ENCODE peak calls at places on chromosomes 7 and 10, in eight cellular contexts. W is ovary, X is tibial nerve, S is upper lobe of left lung, M is K562, P is sigmoid colon, D is suprapubic skin, E is transverse colon. L is an unnamed sample. For H3K36me3, the result is how much of the 10 kb centered on the place peaks cover.

GRCh38 chr10:100174699-100175677 is 10.8 kb downstream of the ERLIN1 start:
- DNase-seq in W (no peak), X (no peak), S (no peak), M (no peak), P (no peak), D (no peak), E (no peak), L (no peak)

GRCh38 chr10:133520193-133520738 is 6.9 kb upstream of the CYP2E1 start:
- DNase-seq in W (peak), X (peak), S (peak), M (peak), P (peak), D (peak), E (peak), L (peak)

GRCh38 chr7:26420600-26420999 is 128.9 kb downstream of the SNX10 start:
- DNase-seq in W (no peak), X (no peak), S (no peak), M (no peak), P (no peak), D (no peak), E (no peak), L (no peak)

GRCh38 chr7:92976931-92977330 is 140.6 kb upstream of the CDK6 start:
- DNase-seq in W (no peak), X (no peak), S (no peak), M (no peak), P (no peak), D (no peak), E (no peak), L (no peak)

GRCh38 chr7:151233111-151233701 is 923 bp downstream of the CHPF2 start:
- DNase-seq in W (no peak), X (no peak), S (peak), M (peak), P (peak), D (peak), E (no peak), L (peak)

GRCh38 chr10:266974-267425 is 131.7 kb downstream of the ZMYND11 start:
- DNase-seq in W (no peak), X (no peak), S (no peak), M (no peak), P (no peak), D (no peak), E (no peak), L (no peak)

GRCh38 chr10:125514206-125515162 is 168.5 kb downstream of the TEX36 start:
- DNase-seq in W (no peak), X (no peak), S (no peak), M (no peak), P (no peak), D (no peak), E (no peak), L (no peak)

GRCh38 chr7:136294977-136295376 is 317.8 kb upstream of the MTPN start:
- DNase-seq in W (no peak), X (no peak), S (no peak), M (no peak), P (no peak), D (no peak), E (no peak), L (no peak)

GRCh38 chr7:27579565-27579964 is 83.1 kb downstream of the HIBADH start:
- DNase-seq in W (no peak), X (no peak), S (no peak), M (no peak), P (no peak), D (no peak), E (no peak), L (no peak)

GRCh38 chr10:25707976-25708671 is 225.9 kb upstream of the MYO3A start:
- DNase-seq in W (no peak), X (no peak), S (no peak), M (no peak), P (no peak), D (no peak), E (no peak), L (no peak)

GRCh38 chr10:110505130-110505815 is 7.6 kb downstream of the DUSP5 start:
- DNase-seq in W (no peak), X (no peak), S (peak), M (no peak), P (no peak), D (peak), E (no peak), L (no peak)

GRCh38 chr10:29849434-29849833 is 210.0 kb downstream of the JCAD start:
- DNase-seq in W (no peak), X (no peak), S (no peak), M (no peak), P (no peak), D (no peak), E (no peak), L (no peak)

GRCh38 chr10:53108317-53108934 is 335.8 kb upstream of the MBL2 start:
- DNase-seq in W (no peak), X (no peak), S (no peak), M (no peak), P (no peak), D (no peak), E (no peak), L (no peak)

GRCh38 chr10:35005868-35006267 is 84.3 kb downstream of the CUL2 start:
- DNase-seq in W (no peak), X (no peak), S (no peak), M (no peak), P (no peak), D (no peak), E (no peak), L (no peak)

GRCh38 chr7:82017334-82017943 is 247.6 kb upstream of the HGF start:
- DNase-seq in W (no peak), X (no peak), S (no peak), M (no peak), P (no peak), D (no peak), E (no peak), L (no peak)

GRCh38 chr10:132556994-132557441 is 19.4 kb downstream of the INPP5A start:
- DNase-seq in W (no peak), X (no peak), S (no peak), M (no peak), P (peak), D (no peak), E (no peak), L (no peak)

GRCh38 chr7:139999516-139999915 is 63.2 kb downstream of the PARP12 start:
- DNase-seq in W (no peak), X (no peak), S (no peak), M (no peak), P (no peak), D (no peak), E (no peak), L (no peak)

GRCh38 chr10:103551619-103552602 is 58.4 kb downstream of the NEURL1 start:
- DNase-seq in W (no peak), X (peak), S (peak), M (no peak), P (peak), D (no peak), E (no peak), L (no peak)

GRCh38 chr10:93995598-93996271 is 2.0 kb downstream of the PLCE1 start:
- DNase-seq in W (no peak), X (no peak), S (no peak), M (no peak), P (no peak), D (no peak), E (no peak), L (no peak)

GRCh38 chr10:29767958-29768357 is 133.2 kb upstream of the SVIL start:
- DNase-seq in W (no peak), X (no peak), S (no peak), M (no peak), P (no peak), D (no peak), E (no peak), L (no peak)

GRCh38 chr7:118590107-118590506 is 365.6 kb downstream of the ANKRD7 start:
- DNase-seq in W (no peak), X (no peak), S (no peak), M (no peak), P (no peak), D (no peak), E (no peak), L (no peak)

GRCh38 chr10:71740069-71740468 is 20.5 kb upstream of the C10orf105 start:
- DNase-seq in W (no peak), X (peak), S (peak), M (no peak), P (no peak), D (no peak), E (peak), L (no peak)

GRCh38 chr7:51256244-51256781 is 60.3 kb downstream of the COBL start:
- DNase-seq in W (no peak), X (no peak), S (no peak), M (no peak), P (no peak), D (no peak), E (peak), L (no peak)

GRCh38 chr10:23310443-23310842 is 34.2 kb downstream of the C10orf67 start:
- DNase-seq in W (no peak), X (no peak), S (no peak), M (no peak), P (no peak), D (no peak), E (no peak), L (no peak)

GRCh38 chr10:101237908-101238731 is 8.9 kb upstream of the LBX1 start:
- DNase-seq in W (no peak), X (no peak), S (no peak), M (no peak), P (no peak), D (no peak), E (no peak), L (no peak)

GRCh38 chr10:81978238-81978637 is 103.2 kb downstream of the NRG3 start:
- DNase-seq in W (no peak), X (no peak), S (no peak), M (peak), P (no peak), D (no peak), E (no peak), L (no peak)

DNA sequence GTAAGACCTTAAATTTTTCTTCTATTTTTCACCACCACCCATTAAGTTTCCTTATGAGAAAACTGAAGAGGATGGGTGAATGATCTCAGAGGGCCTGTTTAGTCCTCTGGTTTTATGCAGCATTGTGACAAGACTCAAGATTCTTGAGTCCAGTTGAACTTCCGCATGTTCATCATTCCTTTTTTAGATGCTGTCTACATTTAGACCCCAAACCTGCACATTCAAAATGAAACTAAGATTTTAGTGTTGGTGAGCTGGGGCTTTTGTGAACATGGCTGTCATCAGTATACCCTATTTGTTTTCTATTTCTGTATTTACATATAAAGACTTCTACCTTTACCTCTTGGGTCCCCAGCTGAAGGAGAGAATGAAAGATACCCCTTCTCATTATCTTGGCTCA is 31.1 kb downstream of the NET1 start:
- DNase-seq in W (no peak), X (no peak), S (no peak), M (no peak), P (no peak), D (no peak), E (no peak), L (no peak)
- TF ChIP-seq EP300 in W (no peak), X (no peak), S (no peak), M (peak), P (no peak), D (no peak), E (no peak), L (no peak)

DNA sequence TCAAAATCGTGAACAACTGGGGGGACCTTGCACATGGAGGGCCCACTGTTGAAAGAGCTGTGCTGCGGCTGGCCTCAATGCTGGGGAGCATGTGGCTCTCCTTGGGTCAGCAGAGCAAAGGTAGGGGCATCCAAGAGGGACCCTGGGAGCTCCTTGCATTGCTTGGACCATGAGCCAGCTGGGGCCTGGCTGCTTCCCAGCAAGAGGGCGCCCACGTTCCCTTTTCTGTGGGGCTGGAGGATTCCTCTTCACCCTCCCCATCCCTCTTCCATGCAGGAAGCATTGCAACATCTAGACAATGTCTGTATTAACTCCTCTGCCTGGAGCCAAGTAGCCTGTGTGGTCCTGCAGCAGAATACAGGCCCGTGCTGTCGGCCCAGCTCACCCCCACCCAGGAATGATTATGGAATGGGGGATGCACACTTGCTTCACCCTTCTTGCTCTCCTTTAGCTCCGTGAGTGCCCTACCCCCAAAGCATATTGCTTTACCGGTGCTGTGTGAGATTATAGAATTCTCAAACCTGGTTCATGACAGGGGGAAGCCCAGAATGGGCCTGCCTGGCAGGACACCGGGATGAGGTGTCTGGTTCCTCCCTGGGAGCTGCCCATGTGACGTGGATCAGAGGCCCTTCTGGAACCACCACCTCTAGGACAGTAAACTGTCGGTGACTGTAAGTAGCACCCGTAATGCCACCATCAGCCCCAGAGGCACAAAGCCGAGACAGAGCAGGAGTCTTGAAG is 61.9 kb downstream of the SYPL1 start:
- DNase-seq in W (peak), X (peak), S (no peak), M (no peak), P (peak), D (no peak), E (no peak), L (no peak)
- TF ChIP-seq CTCF in W (no peak), X (no peak), S (no peak), M (peak), P (no peak), D (no peak), E (no peak), L (no peak)

DNA sequence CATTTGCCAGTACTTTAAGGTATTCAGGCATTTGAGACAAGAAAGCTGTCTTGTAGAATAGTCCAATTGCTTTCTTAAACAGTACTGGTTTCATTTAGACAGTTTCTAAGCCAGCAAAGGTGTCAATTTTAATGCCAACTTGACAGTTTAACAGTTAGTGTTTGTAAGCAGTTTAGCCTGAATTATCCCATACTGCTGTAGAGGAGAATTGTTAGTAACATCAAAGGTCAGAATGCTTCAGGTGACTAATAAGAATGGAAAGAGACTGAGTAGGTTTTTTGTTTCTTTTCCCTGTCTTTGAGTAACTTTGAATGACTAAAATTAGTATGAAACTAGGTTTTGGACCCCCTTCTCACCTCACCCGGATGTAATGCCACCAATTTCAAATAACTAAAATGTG is 29.5 kb upstream of the VDAC2 start:
- DNase-seq in W (no peak), X (no peak), S (no peak), M (no peak), P (no peak), D (no peak), E (no peak), L (no peak)
- H3K36me3 ChIP-seq in W (under half), X (under half), S (under half), M (under half), P (under half), D (under half), E (under half), L (under half)

DNA sequence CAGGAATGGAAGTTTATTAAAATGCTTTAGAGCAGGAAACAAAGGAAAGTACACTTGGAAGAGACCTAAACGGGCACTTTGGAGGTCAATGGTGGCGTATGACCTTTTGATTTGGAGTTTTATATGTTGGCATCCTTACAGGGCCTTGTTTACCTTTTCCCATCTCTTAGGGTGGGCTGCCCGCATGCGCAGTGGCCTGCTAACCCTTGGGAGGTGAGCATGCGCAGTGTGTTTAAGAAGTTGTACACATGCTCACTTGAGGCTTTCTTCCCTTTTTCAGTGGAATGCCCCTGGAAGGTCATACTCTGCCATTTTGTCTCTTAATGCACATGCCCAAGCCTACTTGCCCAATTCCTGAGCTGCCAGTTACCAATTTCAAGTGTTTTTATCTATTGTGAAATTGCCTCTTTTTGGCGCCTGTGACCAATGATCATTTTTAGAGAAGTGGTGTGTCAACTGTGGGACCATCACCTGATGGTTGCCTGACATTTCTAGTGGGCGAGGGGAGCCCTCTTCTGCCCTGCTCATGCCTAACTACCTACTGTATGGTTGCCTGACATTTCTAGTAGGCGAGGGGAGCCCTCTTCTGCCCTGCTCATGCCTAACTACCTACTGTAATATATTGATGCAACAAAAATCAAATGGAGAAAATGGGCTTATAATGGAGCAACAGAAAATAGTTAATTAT is 138.0 kb downstream of the PPP1R9A start:
- DNase-seq in W (no peak), X (no peak), S (peak), M (no peak), P (no peak), D (no peak), E (peak), L (no peak)
- TF ChIP-seq EP300 in W (no peak), X (no peak), S (no peak), M (no peak), P (no peak), D (no peak), E (no peak), L (no peak)

L was measured in stomach.